ENCODE peak calls at places on chromosomes 12 and 14, in six cellular contexts. C, A, M, K, J and Q are unnamed samples.

GRCh38 chr14:53848851-53849250 is 107.8 kb downstream of the BMP4 start:
- DNase-seq in C (no peak), A (no peak), M (no peak), K (no peak), J (no peak), Q (no peak)

GRCh38 chr14:50744242-50744641 is 76.1 kb upstream of the SAV1 start:
- DNase-seq in C (no peak), A (no peak), M (no peak), K (no peak), J (no peak), Q (no peak)

GRCh38 chr14:68784995-68785816 is 7.7 kb downstream of the ZFP36L1 start:
- DNase-seq in C (no peak), A (no peak), M (no peak), K (no peak), J (peak), Q (peak)

GRCh38 chr12:109115758-109116610 is at the start of gene ACACB:
- DNase-seq in C (no peak), A (peak), M (no peak), K (no peak), J (no peak), Q (no peak)

GRCh38 chr12:552466-552865 is 92.7 kb downstream of the B4GALNT3 start:
- DNase-seq in C (no peak), A (no peak), M (no peak), K (no peak), J (no peak), Q (peak)

GRCh38 chr12:53495903-53496751 is 3.1 kb downstream of the MAP3K12 start:
- DNase-seq in C (peak), A (no peak), M (no peak), K (no peak), J (peak), Q (peak)

GRCh38 chr12:121222847-121223246 is 12.9 kb downstream of the P2RX4 start:
- DNase-seq in C (no peak), A (no peak), M (no peak), K (no peak), J (no peak), Q (no peak)

GRCh38 chr12:99824900-99825562 is 159.7 kb downstream of the ANKS1B start:
- DNase-seq in C (no peak), A (no peak), M (no peak), K (no peak), J (no peak), Q (no peak)

GRCh38 chr12:24379493-24379892 is 430.0 kb upstream of the SOX5 start:
- DNase-seq in C (no peak), A (no peak), M (no peak), K (no peak), J (no peak), Q (no peak)

GRCh38 chr12:98686603-98687002 is 41.5 kb downstream of the APAF1 start:
- DNase-seq in C (no peak), A (no peak), M (no peak), K (no peak), J (peak), Q (no peak)

GRCh38 chr14:76644875-76645518 is 116.3 kb upstream of the VASH1 start:
- DNase-seq in C (peak), A (no peak), M (no peak), K (no peak), J (peak), Q (peak)

GRCh38 chr12:65876898-65877721 is 52.8 kb downstream of the HMGA2 start:
- DNase-seq in C (peak), A (no peak), M (no peak), K (no peak), J (no peak), Q (peak)

GRCh38 chr12:75294797-75295196 is 35.3 kb downstream of the CAPS2 start:
- DNase-seq in C (no peak), A (no peak), M (no peak), K (no peak), J (no peak), Q (no peak)

GRCh38 chr12:23949212-23950010 is at the start of gene SOX5:
- DNase-seq in C (peak), A (peak), M (no peak), K (peak), J (peak), Q (peak)

GRCh38 chr14:99718031-99718810 is 34.1 kb downstream of the CYP46A1 start:
- DNase-seq in C (peak), A (peak), M (no peak), K (peak), J (no peak), Q (no peak)

GRCh38 chr12:6828671-6829531 is 694 bp downstream of the P3H3 start:
- DNase-seq in C (peak), A (no peak), M (peak), K (no peak), J (peak), Q (peak)

GRCh38 chr12:6827982-6828670 is at the start of gene P3H3:
- DNase-seq in C (peak), A (no peak), M (peak), K (no peak), J (peak), Q (peak)

GRCh38 chr12:6831021-6831420 is 2.8 kb downstream of the P3H3 start:
- DNase-seq in C (no peak), A (no peak), M (no peak), K (no peak), J (no peak), Q (no peak)

GRCh38 chr12:6830286-6830892 is 2.2 kb downstream of the P3H3 start:
- DNase-seq in C (no peak), A (no peak), M (no peak), K (no peak), J (no peak), Q (no peak)

GRCh38 chr12:6829532-6830220 is 1.5 kb downstream of the P3H3 start:
- DNase-seq in C (peak), A (no peak), M (no peak), K (no peak), J (no peak), Q (no peak)
- TF ChIP-seq CTCF in C (peak), A (no peak), M (no peak), K (no peak), J (peak), Q (peak)

GRCh38 chr12:106140223-106140986 is 1.7 kb upstream of the NUAK1 start:
- DNase-seq in C (no peak), A (no peak), M (no peak), K (no peak), J (no peak), Q (no peak)

GRCh38 chr12:106138279-106138645 is 492 bp downstream of the NUAK1 start:
- DNase-seq in C (no peak), A (no peak), M (no peak), K (no peak), J (no peak), Q (no peak)

GRCh38 chr12:106137456-106138278 is 1.1 kb downstream of the NUAK1 start:
- DNase-seq in C (no peak), A (no peak), M (no peak), K (no peak), J (peak), Q (no peak)

GRCh38 chr12:106139422-106140141 is 828 bp upstream of the NUAK1 start:
- DNase-seq in C (peak), A (peak), M (no peak), K (peak), J (peak), Q (peak)

DNA sequence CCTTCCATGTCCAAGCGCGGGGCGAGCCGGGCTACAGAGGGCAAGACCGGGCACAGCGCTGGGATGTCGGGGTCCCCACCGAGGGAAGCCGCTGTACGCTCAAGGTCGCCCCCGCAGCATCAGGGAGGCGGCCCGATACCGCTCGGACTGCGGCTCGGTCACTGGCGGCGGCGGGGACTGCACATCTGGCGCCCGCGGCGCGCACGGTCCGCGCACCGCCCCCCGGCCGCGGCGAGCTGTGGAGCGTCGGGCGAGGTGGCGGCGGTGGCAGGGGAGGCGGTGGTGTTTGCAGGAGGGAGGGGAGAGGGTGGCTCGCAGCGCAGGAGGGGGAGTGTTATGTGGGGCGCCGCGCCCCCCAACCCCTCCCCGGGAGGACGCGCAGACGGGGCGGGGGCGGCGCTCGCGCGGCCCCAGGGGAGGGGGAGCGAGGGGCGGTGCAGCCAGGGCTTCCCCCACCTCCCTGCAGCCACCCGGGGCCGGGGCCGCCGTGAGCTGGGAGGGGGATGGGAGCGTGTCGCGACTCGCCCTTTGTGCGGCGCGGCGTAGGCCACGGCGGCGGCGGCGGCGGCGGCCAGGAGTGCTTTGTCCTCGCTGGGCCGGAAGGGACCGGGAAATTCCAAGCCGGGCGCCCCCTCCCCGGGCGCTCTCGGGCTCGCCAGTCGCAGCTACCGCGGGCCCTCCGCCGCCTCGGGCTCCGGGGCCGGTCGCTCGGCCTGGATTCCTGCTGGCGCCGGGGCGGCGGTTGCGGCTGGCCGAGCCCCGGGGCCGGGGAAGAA is at the start of gene NUAK1:
- DNase-seq in C (peak), A (peak), M (no peak), K (peak), J (peak), Q (no peak)
- TF ChIP-seq CTCF in C (no peak), A (no peak), M (no peak), K (no peak), J (no peak), Q (no peak)

GRCh38 chr14:36524220-36524837 is 4.3 kb upstream of the NKX2-1 start:
- DNase-seq in C (peak), A (no peak), M (no peak), K (no peak), J (no peak), Q (no peak)
- TF ChIP-seq CTCF in C (peak), A (peak), M (no peak), K (no peak), J (no peak), Q (no peak)

GRCh38 chr14:95428557-95428956 is 87.9 kb downstream of the SYNE3 start:
- DNase-seq in C (no peak), A (no peak), M (no peak), K (no peak), J (no peak), Q (no peak)

GRCh38 chr14:95433094-95433478 is 83.4 kb downstream of the SYNE3 start:
- DNase-seq in C (no peak), A (no peak), M (no peak), K (no peak), J (no peak), Q (no peak)

GRCh38 chr14:95434161-95434560 is 82.3 kb downstream of the SYNE3 start:
- DNase-seq in C (no peak), A (no peak), M (no peak), K (no peak), J (peak), Q (peak)

GRCh38 chr14:95432152-95433093 is 84.0 kb downstream of the SYNE3 start:
- DNase-seq in C (peak), A (no peak), M (no peak), K (no peak), J (peak), Q (peak)

GRCh38 chr14:95431199-95432145 is 85.0 kb downstream of the SYNE3 start:
- DNase-seq in C (peak), A (no peak), M (no peak), K (no peak), J (peak), Q (peak)
- TF ChIP-seq CTCF in C (peak), A (peak), M (peak), K (no peak), J (peak), Q (peak)

GRCh38 chr14:24504425-24504824 is 3.6 kb downstream of the CMA1 start:
- DNase-seq in C (no peak), A (no peak), M (no peak), K (no peak), J (no peak), Q (no peak)
- TF ChIP-seq CTCF in C (no peak), A (no peak), M (no peak), K (no peak), J (no peak), Q (no peak)

GRCh38 chr14:96100171-96101064 is 61.3 kb downstream of the C14orf132 start:
- DNase-seq in C (peak), A (peak), M (no peak), K (peak), J (peak), Q (peak)

GRCh38 chr14:96096639-96097610 is 57.8 kb downstream of the C14orf132 start:
- DNase-seq in C (no peak), A (no peak), M (no peak), K (no peak), J (no peak), Q (no peak)

GRCh38 chr14:96098999-96099335 is 59.8 kb downstream of the C14orf132 start:
- DNase-seq in C (no peak), A (no peak), M (no peak), K (no peak), J (no peak), Q (no peak)

GRCh38 chr14:96097752-96098151 is 58.6 kb downstream of the C14orf132 start:
- DNase-seq in C (no peak), A (no peak), M (no peak), K (no peak), J (no peak), Q (no peak)

GRCh38 chr14:96098309-96098998 is 59.3 kb downstream of the C14orf132 start:
- DNase-seq in C (peak), A (no peak), M (no peak), K (peak), J (peak), Q (peak)
- TF ChIP-seq CTCF in C (peak), A (peak), M (no peak), K (no peak), J (peak), Q (peak)

GRCh38 chr14:98647754-98648153 is 624.2 kb downstream of the BCL11B start:
- DNase-seq in C (no peak), A (no peak), M (no peak), K (no peak), J (no peak), Q (no peak)
- TF ChIP-seq CTCF in C (no peak), A (no peak), M (no peak), K (no peak), J (no peak), Q (no peak)

DNA sequence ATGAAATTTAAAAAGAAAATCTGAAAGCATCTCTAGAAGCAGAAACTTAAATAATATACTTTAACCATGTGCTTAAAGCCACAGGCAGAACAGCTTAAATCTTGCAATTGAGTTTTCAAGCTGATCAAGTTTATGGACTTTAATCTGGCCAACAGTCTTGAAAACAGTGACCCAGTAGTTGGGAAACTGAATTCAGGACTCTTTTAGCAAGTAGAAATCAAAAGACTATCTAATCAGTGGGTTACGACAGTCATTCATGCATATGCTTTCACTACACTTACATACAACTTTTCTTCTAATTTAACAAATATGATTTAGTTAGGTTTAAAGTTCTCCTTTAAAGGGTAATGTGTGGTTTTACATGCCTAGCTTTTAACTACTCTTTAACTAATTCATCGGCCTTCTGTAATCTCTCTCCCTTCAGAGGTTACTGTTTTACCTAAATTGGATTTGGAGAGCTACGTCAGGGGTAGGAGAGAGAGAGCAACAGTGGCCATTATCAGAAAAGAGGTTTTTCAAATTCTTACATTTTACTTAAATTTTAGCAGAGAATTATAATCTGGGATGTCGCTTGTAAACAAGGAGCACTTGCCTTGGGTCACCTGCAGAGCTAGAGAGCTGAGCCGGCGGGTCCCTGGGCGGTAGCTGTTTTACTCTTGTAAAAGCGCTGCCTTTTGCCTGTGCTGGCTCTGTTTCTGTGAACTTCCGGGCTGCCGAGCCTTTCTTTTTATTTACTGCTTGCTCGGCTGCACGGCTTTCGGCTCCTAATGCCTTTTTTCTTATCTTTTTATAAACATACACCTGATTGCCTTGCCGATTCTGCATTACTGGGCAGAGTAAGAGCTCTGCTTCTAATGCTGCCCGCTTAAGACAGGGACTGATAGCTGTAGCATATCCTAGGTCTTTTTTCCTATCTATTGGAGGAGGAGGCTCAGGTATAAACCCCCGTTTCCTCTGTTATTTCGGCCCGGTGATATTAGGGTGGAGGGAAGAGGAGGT is 17.4 kb upstream of the LYZ start:
- DNase-seq in C (peak), A (peak), M (no peak), K (no peak), J (no peak), Q (peak)
- TF ChIP-seq CTCF in C (no peak), A (no peak), M (no peak), K (no peak), J (no peak), Q (no peak)

GRCh38 chr12:48982397-48983080 is 4.4 kb downstream of the WNT1 start:
- DNase-seq in C (no peak), A (no peak), M (no peak), K (no peak), J (no peak), Q (no peak)

GRCh38 chr12:48981757-48982157 is 3.6 kb downstream of the WNT1 start:
- DNase-seq in C (no peak), A (no peak), M (no peak), K (no peak), J (no peak), Q (no peak)

GRCh38 chr12:48980389-48980952 is 2.3 kb downstream of the WNT1 start:
- DNase-seq in C (peak), A (peak), M (no peak), K (no peak), J (no peak), Q (no peak)

GRCh38 chr12:48979602-48980388 is 1.7 kb downstream of the WNT1 start:
- DNase-seq in C (peak), A (no peak), M (no peak), K (no peak), J (no peak), Q (no peak)

DNA sequence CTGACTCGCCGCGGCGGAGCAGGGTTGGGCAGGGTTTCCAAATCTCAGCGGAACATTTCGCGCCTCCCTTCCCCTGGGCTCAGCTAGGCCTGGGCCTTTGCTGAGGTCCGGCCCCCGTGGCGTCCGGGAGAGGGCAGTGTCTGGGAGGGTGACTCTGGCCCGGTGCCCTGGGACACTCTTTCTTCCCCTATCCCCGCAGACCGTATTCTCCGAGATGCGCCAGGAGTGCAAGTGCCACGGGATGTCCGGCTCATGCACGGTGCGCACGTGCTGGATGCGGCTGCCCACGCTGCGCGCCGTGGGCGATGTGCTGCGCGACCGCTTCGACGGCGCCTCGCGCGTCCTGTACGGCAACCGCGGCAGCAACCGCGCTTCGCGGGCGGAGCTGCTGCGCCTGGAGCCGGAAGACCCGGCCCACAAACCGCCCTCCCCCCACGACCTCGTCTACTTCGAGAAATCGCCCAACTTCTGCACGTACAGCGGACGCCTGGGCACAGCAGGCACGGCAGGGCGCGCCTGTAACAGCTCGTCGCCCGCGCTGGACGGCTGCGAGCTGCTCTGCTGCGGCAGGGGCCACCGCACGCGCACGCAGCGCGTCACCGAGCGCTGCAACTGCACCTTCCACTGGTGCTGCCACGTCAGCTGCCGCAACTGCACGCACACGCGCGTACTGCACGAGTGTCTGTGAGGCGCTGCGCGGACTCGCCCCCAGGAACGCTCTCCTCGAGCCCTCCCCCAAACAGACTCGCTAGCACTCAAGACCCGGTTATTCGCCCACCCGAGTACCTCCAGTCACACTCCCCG is 3.0 kb downstream of the WNT1 start:
- DNase-seq in C (no peak), A (peak), M (no peak), K (no peak), J (no peak), Q (no peak)
- TF ChIP-seq CTCF in C (peak), A (peak), M (peak), K (no peak), J (no peak), Q (peak)

DNA sequence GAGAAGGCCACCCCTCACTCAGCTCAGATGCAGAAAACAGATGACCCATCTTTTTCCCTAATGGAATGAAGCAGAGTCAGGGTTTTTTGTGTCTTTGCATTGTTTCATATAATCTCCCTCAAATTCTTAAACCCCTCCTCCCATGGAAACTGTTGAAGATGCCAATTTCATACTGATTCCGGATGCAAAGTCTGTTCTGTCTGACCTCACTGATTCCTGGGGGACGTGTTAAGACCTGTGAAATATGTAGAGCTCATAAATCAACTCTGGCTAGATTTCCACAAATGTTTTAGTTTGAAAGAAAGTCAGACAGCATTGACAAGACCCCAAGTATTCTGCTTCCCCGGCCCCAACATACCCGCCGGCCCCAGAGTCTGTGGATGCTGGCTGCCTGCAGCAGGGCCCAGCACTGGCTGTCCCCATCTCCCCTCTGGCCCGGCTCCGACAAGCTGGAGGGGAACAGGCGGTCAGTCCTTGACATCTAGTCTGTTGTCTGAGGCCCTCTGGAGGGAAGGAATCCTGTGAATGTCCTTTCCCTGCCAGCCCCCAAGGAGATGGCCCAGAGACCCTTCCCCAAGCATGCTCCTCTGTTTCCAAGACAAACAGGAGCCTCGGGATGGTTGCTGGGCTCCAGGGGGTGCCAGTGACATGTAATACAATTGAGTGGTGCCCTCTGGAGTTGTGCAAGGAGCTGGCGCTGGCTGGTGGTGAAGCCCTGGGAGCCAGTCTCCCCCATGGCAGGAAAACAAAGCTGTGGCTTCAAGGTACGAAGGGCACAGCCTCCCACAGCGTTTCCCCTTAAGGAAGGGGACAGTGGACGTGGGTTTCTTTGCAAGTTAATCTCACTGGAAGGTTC is 22.4 kb downstream of the FBLN5 start:
- DNase-seq in C (no peak), A (no peak), M (no peak), K (no peak), J (peak), Q (peak)
- TF ChIP-seq CTCF in C (peak), A (no peak), M (no peak), K (no peak), J (no peak), Q (no peak)